ENCODE peak calls at places on chromosomes 6 and 20, in seven cellular contexts. U is GM12891; C is epithelial cell of esophagus; D is dermis microvascular lymphatic vessel endothelial cell; B is B cell; H is stimulated activated CD8-positive, alpha-beta memory T cell treated with anti-CD3 and anti-CD28 coated beads, Interleukin-4, amount 100 ng/mL, for 48 hours; J is uterus. O is an unnamed sample.

GRCh38 chr20:47985092-47985850 is 200.0 kb upstream of the SULF2 start:
- DNase-seq in U (no peak), C (peak), D (peak), B (no peak), H (no peak), J (no peak), O (peak)

GRCh38 chr6:54085526-54085925 is 25.7 kb upstream of the MLIP start:
- DNase-seq in U (no peak), C (peak), D (peak), B (no peak), H (no peak), J (no peak), O (no peak)

GRCh38 chr6:85092224-85092623 is 327.8 kb upstream of the TBX18 start:
- DNase-seq in U (no peak), C (no peak), D (no peak), B (no peak), H (no peak), J (no peak), O (no peak)

GRCh38 chr20:33664762-33665144 is 2.0 kb upstream of the ACTL10 start:
- DNase-seq in U (no peak), C (no peak), D (no peak), B (no peak), H (no peak), J (peak), O (peak)

GRCh38 chr6:4883298-4883697 is 107.1 kb downstream of the CDYL start:
- DNase-seq in U (no peak), C (no peak), D (no peak), B (no peak), H (no peak), J (no peak), O (no peak)

GRCh38 chr6:19668710-19669109 is 168.5 kb upstream of the ID4 start:
- DNase-seq in U (no peak), C (no peak), D (no peak), B (no peak), H (no peak), J (no peak), O (no peak)

GRCh38 chr20:956330-956951 is 40.3 kb upstream of the ANGPT4 start:
- DNase-seq in U (peak), C (peak), D (peak), B (peak), H (peak), J (peak), O (no peak)

GRCh38 chr20:23920936-23921335 is 41.4 kb upstream of the CST5 start:
- DNase-seq in U (no peak), C (no peak), D (no peak), B (no peak), H (no peak), J (no peak), O (no peak)

GRCh38 chr6:125597411-125598253 is 151.8 kb upstream of the HEY2 start:
- DNase-seq in U (no peak), C (peak), D (no peak), B (no peak), H (no peak), J (no peak), O (no peak)

GRCh38 chr6:128305976-128306375 is 214.4 kb downstream of the PTPRK start:
- DNase-seq in U (no peak), C (no peak), D (no peak), B (no peak), H (no peak), J (no peak), O (no peak)

GRCh38 chr6:16669227-16669626 is 92.0 kb downstream of the ATXN1 start:
- DNase-seq in U (no peak), C (peak), D (peak), B (no peak), H (peak), J (no peak), O (no peak)

GRCh38 chr6:120844084-120844483 is 490.2 kb downstream of the TBC1D32 start:
- DNase-seq in U (no peak), C (no peak), D (no peak), B (no peak), H (no peak), J (no peak), O (no peak)

GRCh38 chr6:130981409-130981808 is 81.6 kb downstream of the EPB41L2 start:
- DNase-seq in U (no peak), C (no peak), D (no peak), B (no peak), H (no peak), J (peak), O (no peak)

GRCh38 chr6:170423814-170424633 is 117.5 kb downstream of the FAM120B start:
- DNase-seq in U (no peak), C (no peak), D (no peak), B (no peak), H (no peak), J (no peak), O (no peak)

GRCh38 chr6:337782-338464 is 45.6 kb downstream of the DUSP22 start:
- DNase-seq in U (no peak), C (peak), D (no peak), B (peak), H (peak), J (no peak), O (no peak)

GRCh38 chr6:143288923-143289322 is 161.6 kb downstream of the ADAT2 start:
- DNase-seq in U (no peak), C (no peak), D (no peak), B (no peak), H (no peak), J (no peak), O (no peak)

GRCh38 chr6:35049885-35050284 is 91.3 kb downstream of the TCP11 start:
- DNase-seq in U (no peak), C (no peak), D (no peak), B (no peak), H (no peak), J (no peak), O (no peak)

GRCh38 chr6:16244446-16244845 is 6.1 kb downstream of the GMPR start:
- DNase-seq in U (no peak), C (no peak), D (no peak), B (no peak), H (no peak), J (no peak), O (no peak)

GRCh38 chr6:49410564-49410963 is 52.5 kb downstream of the MMUT start:
- DNase-seq in U (no peak), C (no peak), D (no peak), B (no peak), H (no peak), J (no peak), O (no peak)

GRCh38 chr20:56359212-56360132 is 698 bp downstream of the FAM210B start:
- DNase-seq in U (peak), C (peak), D (peak), B (peak), H (peak), J (peak), O (peak)

GRCh38 chr6:5759571-5759970 is 247.2 kb downstream of the NRN1 start:
- DNase-seq in U (no peak), C (no peak), D (no peak), B (no peak), H (no peak), J (no peak), O (no peak)

GRCh38 chr6:37284781-37285180 is 26.8 kb upstream of the TMEM217 start:
- DNase-seq in U (no peak), C (no peak), D (no peak), B (no peak), H (no peak), J (no peak), O (no peak)

GRCh38 chr20:10919549-10920140 is 245.8 kb upstream of the JAG1 start:
- DNase-seq in U (no peak), C (peak), D (no peak), B (no peak), H (no peak), J (peak), O (peak)

GRCh38 chr6:158005626-158006180 is 24.0 kb downstream of the SYNJ2 start:
- DNase-seq in U (no peak), C (no peak), D (no peak), B (no peak), H (no peak), J (no peak), O (no peak)

GRCh38 chr6:5782783-5783567 is 223.8 kb downstream of the NRN1 start:
- DNase-seq in U (no peak), C (no peak), D (no peak), B (no peak), H (no peak), J (no peak), O (no peak)

O was measured in RWPE2.